ENCODE peak calls at places on chromosomes 2 and 18, in seven cellular contexts. D is mesenchymal stem cell, U is H9, K is mesendoderm, J is neuronal stem cell, B is trophoblast cell, N is H1. E is an unnamed sample.

GRCh38 chr2:23449413-23449812 is 64.4 kb downstream of the KLHL29 start:
- DNase-seq in D (no peak), U (no peak), K (no peak), J (no peak), B (no peak), N (no peak), E (no peak)

GRCh38 chr2:174632847-174633620 is 35.4 kb upstream of the WIPF1 start:
- DNase-seq in D (peak; percentile 47), U (no peak), K (no peak), J (no peak), B (peak; percentile 38), N (no peak), E (no peak)

GRCh38 chr2:3481736-3482362 is 37.5 kb downstream of the ADI1 start:
- DNase-seq in D (no peak), U (no peak), K (no peak), J (no peak), B (no peak), N (no peak), E (no peak)

GRCh38 chr2:119821266-119821665 is 61.5 kb downstream of the PTPN4 start:
- DNase-seq in D (peak; percentile 17), U (no peak), K (no peak), J (no peak), B (peak; percentile 5), N (no peak), E (no peak)

GRCh38 chr2:216216951-216217903 is 108.1 kb downstream of the XRCC5 start:
- DNase-seq in D (peak; percentile 89), U (no peak), K (peak; percentile 88), J (no peak), B (peak; percentile 17), N (no peak), E (peak; percentile 71)

GRCh38 chr2:159637988-159638501 is 21.7 kb upstream of the BAZ2B start:
- DNase-seq in D (peak; percentile 67), U (no peak), K (peak; percentile 74), J (no peak), B (peak; percentile 91), N (no peak), E (peak; percentile 91)

GRCh38 chr2:160063895-160064577 is 1.6 kb upstream of the PLA2R1 start:
- DNase-seq in D (no peak), U (no peak), K (no peak), J (no peak), B (no peak), N (no peak), E (no peak)

GRCh38 chr2:191539068-191539467 is 138.9 kb upstream of the NABP1 start:
- DNase-seq in D (peak; percentile 51), U (no peak), K (peak; percentile 46), J (peak; percentile 21), B (peak; percentile 45), N (no peak), E (peak; percentile 40)

GRCh38 chr2:101501443-101501842 is 26.5 kb upstream of the RFX8 start:
- DNase-seq in D (peak; percentile 50), U (no peak), K (no peak), J (no peak), B (no peak), N (no peak), E (peak; percentile 60)

GRCh38 chr2:217795706-217796465 is 206.9 kb downstream of the TNS1 start:
- DNase-seq in D (no peak), U (no peak), K (peak; percentile 77), J (no peak), B (no peak), N (no peak), E (no peak)
- H3K4ac ChIP-seq in D (no peak overlapping the region), U (no peak overlapping the region), K (no peak overlapping the region), J (no peak overlapping the region), B (no peak overlapping the region), N (no peak overlapping the region), E (no peak overlapping the region)

GRCh38 chr2:189609853-189610252 is 29.3 kb upstream of the SLC40A1 start:
- DNase-seq in D (no peak), U (no peak), K (no peak), J (no peak), B (no peak), N (no peak), E (no peak)
- H3K4me2 ChIP-seq in D (no peak overlapping the region), U (no peak overlapping the region), K (no peak overlapping the region), J (no peak overlapping the region), B (no peak overlapping the region), N (no peak overlapping the region), E (no peak overlapping the region)

DNA sequence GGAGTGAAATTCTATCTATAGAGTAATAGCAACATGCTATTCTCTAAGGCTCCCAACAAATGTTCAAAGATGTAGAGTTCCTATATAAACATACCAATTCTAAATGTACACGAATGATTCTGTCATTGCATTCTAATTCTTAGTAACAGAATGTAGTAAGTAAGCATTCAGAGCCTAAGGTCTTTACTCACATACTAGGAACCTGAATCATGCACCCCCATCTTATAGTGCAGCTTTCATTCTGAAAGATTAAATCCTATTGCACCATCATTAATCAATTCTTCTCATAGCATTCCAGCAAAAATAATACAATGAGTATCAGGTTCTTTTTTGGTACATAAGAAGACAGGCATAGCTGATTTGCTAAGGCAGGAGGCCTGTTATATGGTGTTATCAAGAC is 230.0 kb downstream of the NCKAP5 start:
- DNase-seq in D (no peak), U (no peak), K (no peak), J (no peak), B (no peak), N (no peak), E (peak; percentile 87)
- H3K4ac ChIP-seq in D (no peak overlapping the region), U (no peak overlapping the region), K (no peak overlapping the region), J (no peak overlapping the region), B (no peak overlapping the region), N (no peak overlapping the region), E (peak overlapping the region; percentile 80)

GRCh38 chr18:58533771-58534170 is 95.1 kb downstream of the ALPK2 start:
- DNase-seq in D (no peak), U (no peak), K (no peak), J (no peak), B (no peak), N (no peak), E (no peak)
- H3K4me2 ChIP-seq in D (no peak overlapping the region), U (no peak overlapping the region), K (no peak overlapping the region), J (no peak overlapping the region), B (no peak overlapping the region), N (no peak overlapping the region), E (no peak overlapping the region)

DNA sequence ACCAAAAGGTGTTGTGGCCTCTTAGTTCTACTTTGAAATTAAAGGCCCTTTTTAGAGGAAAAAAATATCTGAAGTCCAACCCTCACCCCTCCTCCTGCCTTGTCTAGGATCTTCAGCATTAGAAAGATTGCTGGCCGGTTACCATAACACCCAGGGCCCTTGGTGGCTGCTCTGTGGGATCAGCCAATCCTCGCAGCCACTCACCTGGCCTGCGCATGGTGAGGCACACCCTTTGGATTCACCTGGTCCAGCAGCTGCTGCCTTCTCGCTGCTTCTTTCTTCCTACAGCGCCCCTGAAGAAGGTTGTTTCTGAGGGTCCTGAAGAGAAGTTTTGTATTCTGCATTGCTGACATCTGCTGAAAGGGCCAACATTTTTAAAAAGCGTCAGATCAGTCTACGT is 25.2 kb downstream of the DYTN start:
- DNase-seq in D (no peak), U (no peak), K (no peak), J (no peak), B (no peak), N (no peak), E (no peak)
- H3K4ac ChIP-seq in D (no peak overlapping the region), U (no peak overlapping the region), K (no peak overlapping the region), J (no peak overlapping the region), B (no peak overlapping the region), N (no peak overlapping the region), E (no peak overlapping the region)

GRCh38 chr2:77590298-77590917 is 68.2 kb upstream of the LRRTM4 start:
- DNase-seq in D (no peak), U (no peak), K (no peak), J (no peak), B (no peak), N (no peak), E (no peak)

GRCh38 chr2:77588438-77588837 is 66.3 kb upstream of the LRRTM4 start:
- DNase-seq in D (no peak), U (no peak), K (no peak), J (no peak), B (no peak), N (no peak), E (no peak)
- H3K4me2 ChIP-seq in D (no peak overlapping the region), U (no peak overlapping the region), K (no peak overlapping the region), J (no peak overlapping the region), B (no peak overlapping the region), N (no peak overlapping the region), E (no peak overlapping the region)

DNA sequence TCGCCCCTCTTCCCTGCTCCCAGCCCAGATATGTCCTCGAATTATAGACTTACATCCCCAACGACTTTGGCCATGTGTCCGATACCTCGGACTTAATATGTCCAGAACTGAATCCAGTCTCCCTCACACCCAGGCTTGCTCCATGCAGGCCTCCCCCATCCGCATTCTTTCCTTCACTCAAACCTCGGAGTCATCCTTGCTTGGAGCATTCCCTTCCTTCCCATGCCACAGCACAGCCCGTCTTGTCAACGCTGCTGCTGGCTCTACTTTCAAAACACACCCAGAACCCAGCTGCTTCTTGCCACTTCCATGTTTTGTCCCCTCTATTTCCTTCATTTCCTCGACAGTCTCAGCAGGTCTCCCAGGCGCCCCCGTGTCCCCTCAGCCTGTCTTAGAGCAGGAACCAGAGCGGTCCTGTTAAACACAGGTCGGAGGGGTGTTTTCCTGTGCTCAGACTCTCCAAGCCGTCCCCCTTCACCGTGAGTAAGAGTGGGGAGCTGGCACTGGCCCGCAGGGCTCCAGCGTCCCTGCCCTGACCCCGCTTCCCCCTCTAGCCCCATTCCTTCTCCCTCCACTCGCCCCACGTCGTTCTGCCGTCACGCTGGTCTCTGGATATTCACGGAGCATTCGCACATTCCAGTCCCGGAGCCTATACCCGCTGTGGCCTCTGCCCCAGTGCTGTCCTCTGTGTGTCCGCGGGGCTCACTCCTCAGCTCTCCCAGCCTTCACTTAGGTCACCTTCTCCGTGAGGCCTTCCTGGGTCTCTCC is 54.4 kb downstream of the VAPA start:
- DNase-seq in D (no peak), U (no peak), K (peak; percentile 57), J (no peak), B (peak; percentile 81), N (no peak), E (no peak)
- H3K4ac ChIP-seq in D (no peak overlapping the region), U (no peak overlapping the region), K (no peak overlapping the region), J (no peak overlapping the region), B (no peak overlapping the region), N (no peak overlapping the region), E (no peak overlapping the region)

GRCh38 chr2:40450066-40450841 is 1.6 kb downstream of the SLC8A1 start:
- DNase-seq in D (peak; percentile 21), U (no peak), K (peak; percentile 7), J (no peak), B (peak; percentile 9), N (no peak), E (peak; percentile 60)
- H3K4me2 ChIP-seq in D (peak overlapping the region; percentile 93), U (peak overlapping the region; percentile 77), K (no peak overlapping the region), J (peak overlapping the region; percentile 89), B (peak overlapping the region; percentile 83), N (peak overlapping the region; percentile 83), E (peak overlapping the region; percentile 86)

E was measured in IMR-90.